ENCODE peak calls at places on chromosome 1, in nine cellular contexts. J, M, X, A, C, L, Z, N and P are unnamed samples.

GRCh38 chr1:148386617-148387016 is 96.5 kb downstream of the PPIAL4G start:
- DNase-seq in M (no peak), L (no peak), X (no peak), N (no peak), J (no peak), Z (no peak), C (no peak), A (no peak), P (no peak)

GRCh38 chr1:161962094-161962887 is 61.4 kb downstream of the OLFML2B start:
- DNase-seq in L (no peak), C (no peak), M (no peak), A (no peak), X (no peak), Z (peak; percentile 51), N (peak; percentile 35), J (no peak), P (no peak)

GRCh38 chr1:239164451-239165180 is 221.8 kb upstream of the CHRM3 start:
- DNase-seq in L (no peak), J (no peak), C (no peak), A (no peak), N (no peak), M (no peak), X (no peak), Z (no peak), P (no peak)

GRCh38 chr1:100597069-100597741 is 59.3 kb downstream of the GPR88 start:
- DNase-seq in X (no peak), M (no peak), Z (no peak), N (no peak), L (no peak), A (no peak), C (no peak), J (no peak), P (no peak)

GRCh38 chr1:194167956-194168355 is 981.5 kb upstream of the B3GALT2 start:
- DNase-seq in X (no peak), Z (no peak), L (no peak), M (no peak), A (no peak), J (no peak), N (no peak), C (no peak), P (no peak)

GRCh38 chr1:58107943-58108342 is 438.6 kb downstream of the OMA1 start:
- DNase-seq in J (no peak), M (no peak), C (no peak), L (no peak), Z (no peak), X (no peak), N (no peak), A (no peak), P (no peak)

GRCh38 chr1:108034396-108034795 is 69.4 kb upstream of the VAV3 start:
- DNase-seq in Z (no peak), M (no peak), J (no peak), C (no peak), N (no peak), X (no peak), L (no peak), A (no peak), P (no peak)

GRCh38 chr1:224831501-224831900 is 98.0 kb upstream of the DNAH14 start:
- DNase-seq in J (no peak), A (no peak), C (no peak), X (no peak), M (no peak), L (no peak), Z (no peak), N (no peak), P (no peak)

GRCh38 chr1:158105342-158105741 is 75.4 kb upstream of the CD1D start:
- DNase-seq in J (no peak), A (no peak), N (peak; percentile 64), Z (no peak), X (no peak), L (no peak), C (no peak), M (no peak), P (no peak)

GRCh38 chr1:158103275-158103674 is 77.4 kb upstream of the CD1D start:
- DNase-seq in A (no peak), X (no peak), Z (no peak), N (no peak), M (no peak), J (no peak), L (no peak), C (no peak), P (no peak)

GRCh38 chr1:158104891-158105290 is 75.8 kb upstream of the CD1D start:
- DNase-seq in Z (no peak), M (no peak), C (no peak), X (no peak), L (no peak), N (no peak), A (no peak), J (no peak), P (no peak)

GRCh38 chr1:158103860-158104522 is 76.7 kb upstream of the CD1D start:
- DNase-seq in J (no peak), Z (no peak), L (no peak), X (no peak), C (no peak), N (peak; percentile 70), M (no peak), A (no peak), P (no peak)

GRCh38 chr1:158107926-158108325 is 72.8 kb upstream of the CD1D start:
- DNase-seq in A (no peak), C (no peak), L (no peak), Z (no peak), X (no peak), M (no peak), J (no peak), N (no peak), P (no peak)
- H3K4me3 ChIP-seq in A (no peak overlapping the region), C (no peak overlapping the region), L (no peak overlapping the region), Z (no peak overlapping the region), X (no peak overlapping the region), M (no peak overlapping the region), J (no peak overlapping the region), N (no peak overlapping the region), P (no peak overlapping the region)

DNA sequence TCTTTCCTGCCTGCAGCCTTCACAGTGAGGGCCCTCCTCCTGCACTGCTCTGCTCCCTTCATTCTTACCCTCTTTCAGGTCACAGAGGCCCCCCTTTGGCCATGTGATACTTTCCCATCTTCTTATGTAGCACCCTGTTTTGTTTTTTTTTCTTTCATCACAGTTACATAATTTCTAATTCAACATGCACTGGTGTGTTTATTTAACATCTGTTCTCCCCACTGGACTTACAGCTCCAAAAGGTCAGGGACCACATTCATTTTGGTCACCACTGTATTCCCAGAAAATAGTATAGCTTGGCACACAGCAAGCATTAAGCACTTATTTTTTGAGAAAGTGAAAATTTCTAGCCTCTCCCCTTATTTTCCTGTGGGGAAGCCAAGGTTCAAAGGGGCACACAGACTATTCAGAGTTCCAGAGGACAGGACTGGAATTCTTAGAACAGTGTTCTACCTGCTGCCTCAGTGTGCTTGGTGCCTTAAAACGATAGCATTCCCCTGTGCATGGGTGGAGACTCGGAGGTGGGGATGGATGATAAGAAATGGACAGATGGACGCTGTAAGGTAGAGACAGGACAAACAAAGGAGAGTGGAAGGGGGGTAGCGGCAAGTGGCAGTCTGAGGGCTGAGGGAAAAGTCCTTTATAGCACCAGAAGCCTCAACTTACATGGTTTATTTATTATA is 5.3 kb downstream of the DENND2D start:
- DNase-seq in Z (no peak), N (no peak), A (no peak), J (no peak), L (no peak), X (no peak), C (no peak), M (no peak), P (no peak)
- H3K27ac ChIP-seq in Z (peak overlapping the region; percentile 76), N (no peak overlapping the region), A (no peak overlapping the region), J (no peak overlapping the region), L (no peak overlapping the region), X (no peak overlapping the region), C (peak overlapping the region; percentile 69), M (no peak overlapping the region), P (no peak overlapping the region)

DNA sequence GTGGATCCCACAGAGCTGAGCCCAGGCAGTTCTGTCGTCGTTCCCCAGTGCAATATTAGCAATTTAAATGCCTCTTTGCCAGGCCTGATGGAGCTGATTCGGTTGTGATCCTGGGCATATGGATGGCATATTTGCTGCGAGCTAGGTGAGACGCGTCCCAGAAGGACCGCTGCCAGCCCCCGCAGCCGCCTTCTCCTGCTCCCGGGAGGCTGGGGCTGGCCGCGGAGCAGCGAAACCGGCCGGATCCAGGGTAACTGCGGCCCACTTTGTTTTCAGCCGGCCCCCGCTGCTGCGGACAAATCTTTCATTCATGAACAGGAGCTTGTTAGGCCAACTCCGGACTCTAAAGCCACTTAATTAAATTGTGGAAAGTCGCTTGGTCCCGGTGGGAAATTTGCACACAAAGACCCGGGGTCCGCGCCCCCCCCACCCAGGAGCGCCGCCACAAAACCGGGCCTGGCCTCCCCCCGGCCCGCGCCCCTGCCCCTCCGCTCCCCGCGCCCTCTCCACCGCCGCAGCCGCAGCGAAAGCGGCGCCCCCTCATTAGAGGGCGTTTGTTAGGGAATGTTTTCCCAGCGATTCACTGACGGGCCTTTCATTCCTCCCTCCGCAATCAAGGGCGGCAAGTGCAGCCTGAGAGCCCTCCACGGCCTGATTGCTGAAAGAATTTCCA is 383.3 kb downstream of the RRAGC start:
- DNase-seq in X (no peak), J (peak; percentile 35), N (peak; percentile 79), M (no peak), Z (no peak), L (peak; percentile 63), A (no peak), C (no peak), P (peak; percentile 58)
- H3K4me3 ChIP-seq in X (peak overlapping the region; percentile 1), J (peak overlapping the region; percentile 24), N (peak overlapping the region; percentile 59), M (peak overlapping the region; percentile 18), Z (no peak overlapping the region), L (peak overlapping the region; percentile 23), A (no peak overlapping the region), C (peak overlapping the region; percentile 35), P (peak overlapping the region; percentile 28)

GRCh38 chr1:55870076-55870475 is 654.9 kb upstream of the USP24 start:
- DNase-seq in Z (no peak), N (no peak), M (no peak), C (no peak), A (no peak), J (no peak), X (no peak), L (no peak), P (no peak)
- H3K27ac ChIP-seq in Z (no peak overlapping the region), N (no peak overlapping the region), M (no peak overlapping the region), C (no peak overlapping the region), A (no peak overlapping the region), J (no peak overlapping the region), X (no peak overlapping the region), L (no peak overlapping the region), P (no peak overlapping the region)

GRCh38 chr1:229139320-229139719 is 131.6 kb upstream of the RAB4A start:
- DNase-seq in J (no peak), Z (peak; percentile 67), A (no peak), M (no peak), X (no peak), N (no peak), L (no peak), C (no peak), P (no peak)
- H3K4me3 ChIP-seq in J (no peak overlapping the region), Z (peak overlapping the region; percentile 57), A (no peak overlapping the region), M (no peak overlapping the region), X (no peak overlapping the region), N (no peak overlapping the region), L (no peak overlapping the region), C (no peak overlapping the region), P (no peak overlapping the region)